ENCODE peak calls at places on chromosomes 3 and 15, in seven cellular contexts. K is endodermal cell, R is cardiac muscle cell, H is brain microvascular endothelial cell, Q is choroid plexus epithelial cell, U is heart left ventricle, I is cardiac fibroblast. B is an unnamed sample.

GRCh38 chr3:126128504-126129407 is 44.8 kb upstream of the SLC41A3 start:
- DNase-seq in K (peak; percentile 26), R (no peak), H (no peak), Q (no peak), U (peak; percentile 16), I (no peak), B (no peak)

GRCh38 chr15:52236015-52236414 is 44.8 kb upstream of the GNB5 start:
- DNase-seq in K (no peak), R (peak; percentile 9), H (no peak), Q (peak; percentile 61), U (no peak), I (no peak), B (peak; percentile 24)

GRCh38 chr15:43465105-43465504 is 27.9 kb downstream of the TP53BP1 start:
- DNase-seq in K (no peak), R (peak; percentile 86), H (peak; percentile 52), Q (peak; percentile 92), U (no peak), I (peak; percentile 67), B (peak; percentile 88)

GRCh38 chr15:91254766-91255165 is 154.7 kb downstream of the SV2B start:
- DNase-seq in K (no peak), R (no peak), H (no peak), Q (no peak), U (no peak), I (no peak), B (no peak)

GRCh38 chr3:111373239-111373638 is 168.8 kb upstream of the CD96 start:
- DNase-seq in K (no peak), R (no peak), H (no peak), Q (no peak), U (no peak), I (no peak), B (no peak)

GRCh38 chr3:179702271-179702947 is 49.6 kb downstream of the USP13 start:
- DNase-seq in K (no peak), R (no peak), H (no peak), Q (no peak), U (no peak), I (no peak), B (no peak)

GRCh38 chr3:62109534-62109933 is 263.8 kb downstream of the FEZF2 start:
- DNase-seq in K (peak; percentile 73), R (peak; percentile 98), H (peak; percentile 96), Q (peak; percentile 99), U (no peak), I (peak; percentile 97), B (peak; percentile 98)

GRCh38 chr15:69751575-69751974 is 299.0 kb downstream of the RPLP1 start:
- DNase-seq in K (no peak), R (no peak), H (no peak), Q (no peak), U (no peak), I (no peak), B (no peak)

GRCh38 chr3:53677406-53677805 is 168.8 kb downstream of the CHDH start:
- DNase-seq in K (no peak), R (no peak), H (no peak), Q (no peak), U (no peak), I (peak; percentile 2), B (no peak)

GRCh38 chr15:46409879-46410278 is 775.0 kb downstream of the SQOR start:
- DNase-seq in K (peak; percentile 48), R (no peak), H (no peak), Q (no peak), U (no peak), I (no peak), B (peak; percentile 5)

GRCh38 chr3:44509393-44509921 is 32.0 kb upstream of the ZNF445 start:
- DNase-seq in K (no peak), R (peak; percentile 7), H (no peak), Q (peak; percentile 8), U (no peak), I (peak; percentile 2), B (no peak)

GRCh38 chr15:41506796-41507341 is 6.8 kb downstream of the LTK start:
- DNase-seq in K (peak; percentile 86), R (no peak), H (no peak), Q (no peak), U (no peak), I (no peak), B (no peak)

GRCh38 chr3:98779936-98780335 is 16.8 kb downstream of the ST3GAL6 start:
- DNase-seq in K (no peak), R (peak; percentile 90), H (peak; percentile 85), Q (peak; percentile 59), U (no peak), I (peak; percentile 82), B (peak; percentile 3)

GRCh38 chr3:192168202-192168601 is 559.1 kb downstream of the FGF12 start:
- DNase-seq in K (no peak), R (no peak), H (no peak), Q (no peak), U (no peak), I (no peak), B (no peak)

GRCh38 chr3:117903226-117903625 is 1131.4 kb downstream of the IGSF11 start:
- DNase-seq in K (no peak), R (no peak), H (peak; percentile 4), Q (peak; percentile 92), U (no peak), I (peak; percentile 47), B (peak; percentile 60)

GRCh38 chr3:8443829-8444791 is 57.5 kb upstream of the LMCD1 start:
- DNase-seq in K (peak; percentile 89), R (peak; percentile 99), H (peak; percentile 100), Q (peak; percentile 100), U (peak; percentile 84), I (peak; percentile 100), B (peak; percentile 98)

GRCh38 chr3:72663429-72663828 is 184.8 kb downstream of the SHQ1 start:
- DNase-seq in K (no peak), R (peak; percentile 25), H (no peak), Q (no peak), U (no peak), I (peak; percentile 57), B (peak; percentile 12)

GRCh38 chr3:121483290-121483689 is 62.5 kb downstream of the POLQ start:
- DNase-seq in K (no peak), R (peak; percentile 26), H (no peak), Q (peak; percentile 47), U (no peak), I (peak; percentile 17), B (peak; percentile 39)

GRCh38 chr15:77871838-77872371 is 205.6 kb downstream of the TBC1D2B start:
- DNase-seq in K (peak; percentile 77), R (no peak), H (no peak), Q (no peak), U (no peak), I (no peak), B (no peak)

GRCh38 chr15:71599404-71600225 is 210.7 kb upstream of the NR2E3 start:
- DNase-seq in K (no peak), R (peak; percentile 21), H (no peak), Q (no peak), U (peak; percentile 37), I (no peak), B (no peak)

DNA sequence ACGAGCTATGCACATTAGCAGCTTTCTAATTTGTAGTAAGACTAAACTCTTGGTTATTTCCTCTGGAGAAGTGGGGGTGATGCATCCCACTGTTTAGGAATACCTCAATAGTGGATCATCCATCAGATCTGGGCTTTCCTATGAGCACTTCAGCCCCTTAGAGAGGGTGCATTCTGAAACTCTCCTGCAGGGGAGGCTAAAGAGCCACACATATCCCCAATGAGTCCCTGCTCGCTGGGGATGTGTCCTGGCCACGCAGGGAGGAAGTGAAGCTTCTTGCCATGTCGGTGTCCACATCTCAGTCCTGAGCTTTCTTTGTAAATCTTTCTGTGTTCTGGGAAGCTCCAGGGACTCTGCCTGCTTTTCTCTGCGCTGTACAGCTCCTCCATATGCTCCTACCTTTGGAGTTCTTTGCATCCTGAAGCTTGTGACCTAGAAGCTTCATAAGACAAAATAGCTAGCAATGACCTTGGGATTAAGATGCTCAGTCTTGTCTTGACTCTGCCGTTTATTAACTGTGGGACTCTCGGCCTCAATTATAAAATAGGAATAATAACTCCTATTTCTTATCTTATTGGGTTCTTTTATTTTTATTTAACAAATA is 28.3 kb upstream of the MASP1 start:
- DNase-seq in K (peak; percentile 95), R (peak; percentile 81), H (peak; percentile 77), Q (peak; percentile 90), U (peak; percentile 72), I (peak; percentile 74), B (peak; percentile 48)
- TF ChIP-seq CTCF in K (peak; percentile 97), R (peak; percentile 96), H (peak; percentile 97), Q (peak; percentile 99), U (peak; percentile 94), I (peak; percentile 97), B (peak; percentile 96)

GRCh38 chr3:64805980-64806379 is 118.2 kb upstream of the ADAMTS9 start:
- DNase-seq in K (no peak), R (no peak), H (no peak), Q (no peak), U (no peak), I (no peak), B (no peak)
- H3K4me3 ChIP-seq in K (no peak overlapping the region), R (no peak overlapping the region), H (no peak overlapping the region), Q (no peak overlapping the region), U (no peak overlapping the region), I (no peak overlapping the region), B (no peak overlapping the region)

GRCh38 chr3:39466988-39467387 is 492 bp upstream of the MOBP start:
- DNase-seq in K (no peak), R (no peak), H (no peak), Q (no peak), U (no peak), I (no peak), B (no peak)

GRCh38 chr3:39469258-39469657 is 1.8 kb downstream of the MOBP start:
- DNase-seq in K (no peak), R (no peak), H (no peak), Q (no peak), U (no peak), I (no peak), B (no peak)

GRCh38 chr3:39469945-39470344 is 2.5 kb downstream of the MOBP start:
- DNase-seq in K (no peak), R (no peak), H (no peak), Q (no peak), U (no peak), I (no peak), B (no peak)

GRCh38 chr3:39467394-39468107 is at the start of gene MOBP:
- DNase-seq in K (no peak), R (no peak), H (no peak), Q (no peak), U (no peak), I (no peak), B (no peak)

GRCh38 chr3:39468108-39468436 is 592 bp downstream of the MOBP start:
- DNase-seq in K (no peak), R (no peak), H (no peak), Q (no peak), U (no peak), I (no peak), B (no peak)
- TF ChIP-seq CTCF in K (peak; percentile 56), R (no peak), H (no peak), Q (no peak), U (no peak), I (no peak), B (no peak)

DNA sequence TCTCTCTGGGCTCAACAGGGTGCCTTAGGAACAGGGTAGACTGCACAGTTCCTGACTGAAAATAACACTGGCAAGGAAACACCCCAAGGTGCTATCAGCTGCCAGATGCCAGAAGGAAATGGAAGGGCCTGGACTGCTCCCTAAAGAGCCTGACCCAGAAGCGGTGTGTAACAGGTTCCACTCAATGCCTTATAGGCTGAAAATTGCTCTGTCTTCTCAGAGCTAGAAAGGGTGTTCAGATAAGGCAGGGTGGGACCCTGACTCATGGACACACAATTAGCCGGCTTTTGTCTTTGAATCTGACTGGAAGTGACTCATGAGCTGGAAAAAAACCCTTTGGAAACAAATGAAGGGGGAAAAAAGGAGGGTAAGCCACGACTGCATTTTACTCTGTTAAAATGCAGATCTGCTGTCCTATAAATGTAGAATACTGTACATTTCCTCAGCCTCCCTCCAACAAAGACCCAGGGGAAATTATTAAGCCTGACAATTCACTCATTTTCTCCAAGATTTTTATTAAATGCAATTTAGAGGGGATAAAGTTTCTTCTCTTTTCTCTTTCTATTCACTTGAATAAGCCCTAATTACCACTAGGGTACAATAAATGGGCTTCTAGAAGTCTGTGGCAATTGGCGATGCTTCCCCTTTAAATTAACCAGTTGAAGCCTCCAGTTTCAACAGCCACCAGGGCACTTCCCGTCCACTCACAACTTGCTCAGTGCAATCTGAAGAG is 160.2 kb upstream of the TBL1XR1 start:
- DNase-seq in K (peak; percentile 60), R (peak; percentile 84), H (peak; percentile 88), Q (peak; percentile 76), U (peak; percentile 34), I (peak; percentile 83), B (peak; percentile 91)
- H3K4me3 ChIP-seq in K (peak overlapping the region; percentile 51), R (no peak overlapping the region), H (no peak overlapping the region), Q (no peak overlapping the region), U (peak overlapping the region; percentile 14), I (peak overlapping the region; percentile 30), B (no peak overlapping the region)

B was measured in foreskin fibroblast.